ENCODE peak calls at places on chromosomes 1 and 21, in seven cellular contexts. One of them, this sample, is unnamed.

GRCh38 chr1:3066250-3066711 is 2.7 kb upstream of the PRDM16 start:
- DNase-seq in K562: no peak
- DNase-seq in SK-N-SH: peak
- DNase-seq in GM12878: no peak
- DNase-seq in H1: peak
- DNase-seq in HepG2: peak
- DNase-seq in HCT116: no peak
- DNase-seq in this sample: peak

GRCh38 chr1:224747578-224747977 is 131.5 kb downstream of the CNIH3 start:
- DNase-seq in K562: no peak
- DNase-seq in SK-N-SH: no peak
- DNase-seq in GM12878: no peak
- DNase-seq in H1: no peak
- DNase-seq in HepG2: no peak
- DNase-seq in HCT116: no peak
- DNase-seq in this sample: no peak

GRCh38 chr1:245614476-245614875 is 459.7 kb downstream of the KIF26B start:
- DNase-seq in K562: no peak
- DNase-seq in SK-N-SH: no peak
- DNase-seq in GM12878: no peak
- DNase-seq in H1: no peak
- DNase-seq in HepG2: no peak
- DNase-seq in HCT116: no peak
- DNase-seq in this sample: no peak

GRCh38 chr1:8004803-8005573 is 21.1 kb downstream of the ERRFI1 start:
- DNase-seq in K562: peak
- DNase-seq in SK-N-SH: peak
- DNase-seq in GM12878: no peak
- DNase-seq in H1: no peak
- DNase-seq in HepG2: peak
- DNase-seq in HCT116: no peak
- DNase-seq in this sample: no peak

GRCh38 chr1:231778009-231778719 is 151.6 kb downstream of the DISC1 start:
- DNase-seq in K562: no peak
- DNase-seq in SK-N-SH: no peak
- DNase-seq in GM12878: no peak
- DNase-seq in H1: no peak
- DNase-seq in HepG2: no peak
- DNase-seq in HCT116: peak
- DNase-seq in this sample: peak

GRCh38 chr1:6271554-6271953 is 10.7 kb upstream of the GPR153 start:
- DNase-seq in K562: no peak
- DNase-seq in SK-N-SH: peak
- DNase-seq in GM12878: no peak
- DNase-seq in H1: no peak
- DNase-seq in HepG2: no peak
- DNase-seq in HCT116: no peak
- DNase-seq in this sample: no peak

GRCh38 chr1:171794085-171794484 is 12.6 kb downstream of the METTL13 start:
- DNase-seq in K562: no peak
- DNase-seq in SK-N-SH: no peak
- DNase-seq in GM12878: no peak
- DNase-seq in H1: no peak
- DNase-seq in HepG2: peak
- DNase-seq in HCT116: no peak
- DNase-seq in this sample: no peak

GRCh38 chr1:23530750-23531651 is at the start of gene E2F2:
- DNase-seq in K562: peak
- DNase-seq in SK-N-SH: peak
- DNase-seq in GM12878: no peak
- DNase-seq in H1: peak
- DNase-seq in HepG2: peak
- DNase-seq in HCT116: peak
- DNase-seq in this sample: peak

GRCh38 chr1:4068076-4068475 is 168.0 kb upstream of the C1orf174 start:
- DNase-seq in K562: no peak
- DNase-seq in SK-N-SH: no peak
- DNase-seq in GM12878: no peak
- DNase-seq in H1: no peak
- DNase-seq in HepG2: no peak
- DNase-seq in HCT116: no peak
- DNase-seq in this sample: no peak

GRCh38 chr1:17724150-17724549 is 31.0 kb upstream of the ACTL8 start:
- DNase-seq in K562: no peak
- DNase-seq in SK-N-SH: no peak
- DNase-seq in GM12878: no peak
- DNase-seq in H1: no peak
- DNase-seq in HepG2: no peak
- DNase-seq in HCT116: no peak
- DNase-seq in this sample: no peak

GRCh38 chr1:72166426-72166825 is 115.9 kb downstream of the NEGR1 start:
- DNase-seq in K562: no peak
- DNase-seq in SK-N-SH: no peak
- DNase-seq in GM12878: no peak
- DNase-seq in H1: no peak
- DNase-seq in HepG2: no peak
- DNase-seq in HCT116: no peak
- DNase-seq in this sample: no peak

GRCh38 chr21:44487831-44488230 is 32.5 kb downstream of the LRRC3 start:
- DNase-seq in K562: peak
- DNase-seq in SK-N-SH: no peak
- DNase-seq in GM12878: no peak
- DNase-seq in H1: peak
- DNase-seq in HepG2: peak
- DNase-seq in HCT116: peak
- DNase-seq in this sample: no peak

GRCh38 chr1:36134805-36135339 is 9.8 kb upstream of the COL8A2 start:
- DNase-seq in K562: peak
- DNase-seq in SK-N-SH: peak
- DNase-seq in GM12878: no peak
- DNase-seq in H1: peak
- DNase-seq in HepG2: peak
- DNase-seq in HCT116: no peak
- DNase-seq in this sample: no peak

GRCh38 chr1:89540406-89540970 is 15.9 kb downstream of the LRRC8B start:
- DNase-seq in K562: peak
- DNase-seq in SK-N-SH: no peak
- DNase-seq in GM12878: no peak
- DNase-seq in H1: no peak
- DNase-seq in HepG2: no peak
- DNase-seq in HCT116: no peak
- DNase-seq in this sample: no peak

GRCh38 chr1:226104671-226105121 is 42.2 kb downstream of the H3-3A start:
- DNase-seq in K562: no peak
- DNase-seq in SK-N-SH: no peak
- DNase-seq in GM12878: no peak
- DNase-seq in H1: no peak
- DNase-seq in HepG2: no peak
- DNase-seq in HCT116: no peak
- DNase-seq in this sample: no peak
- TF ChIP-seq JUND in K562: no peak
- TF ChIP-seq JUND in SK-N-SH: no peak
- TF ChIP-seq JUND in GM12878: no peak
- TF ChIP-seq JUND in H1: no peak
- TF ChIP-seq JUND in HepG2: no peak
- TF ChIP-seq JUND in HCT116: no peak
- TF ChIP-seq JUND in this sample: no peak

GRCh38 chr21:34913786-34914185 is 135.3 kb downstream of the RUNX1 start:
- DNase-seq in K562: no peak
- DNase-seq in SK-N-SH: no peak
- DNase-seq in GM12878: no peak
- DNase-seq in H1: no peak
- DNase-seq in HepG2: no peak
- DNase-seq in HCT116: no peak
- DNase-seq in this sample: no peak

GRCh38 chr21:34919406-34919805 is 129.7 kb downstream of the RUNX1 start:
- DNase-seq in K562: no peak
- DNase-seq in SK-N-SH: no peak
- DNase-seq in GM12878: no peak
- DNase-seq in H1: no peak
- DNase-seq in HepG2: no peak
- DNase-seq in HCT116: no peak
- DNase-seq in this sample: no peak

GRCh38 chr21:34914239-34914638 is 134.9 kb downstream of the RUNX1 start:
- DNase-seq in K562: no peak
- DNase-seq in SK-N-SH: no peak
- DNase-seq in GM12878: no peak
- DNase-seq in H1: no peak
- DNase-seq in HepG2: no peak
- DNase-seq in HCT116: no peak
- DNase-seq in this sample: no peak

GRCh38 chr21:34915364-34915834 is 133.7 kb downstream of the RUNX1 start:
- DNase-seq in K562: no peak
- DNase-seq in SK-N-SH: no peak
- DNase-seq in GM12878: no peak
- DNase-seq in H1: no peak
- DNase-seq in HepG2: no peak
- DNase-seq in HCT116: no peak
- DNase-seq in this sample: no peak

DNA sequence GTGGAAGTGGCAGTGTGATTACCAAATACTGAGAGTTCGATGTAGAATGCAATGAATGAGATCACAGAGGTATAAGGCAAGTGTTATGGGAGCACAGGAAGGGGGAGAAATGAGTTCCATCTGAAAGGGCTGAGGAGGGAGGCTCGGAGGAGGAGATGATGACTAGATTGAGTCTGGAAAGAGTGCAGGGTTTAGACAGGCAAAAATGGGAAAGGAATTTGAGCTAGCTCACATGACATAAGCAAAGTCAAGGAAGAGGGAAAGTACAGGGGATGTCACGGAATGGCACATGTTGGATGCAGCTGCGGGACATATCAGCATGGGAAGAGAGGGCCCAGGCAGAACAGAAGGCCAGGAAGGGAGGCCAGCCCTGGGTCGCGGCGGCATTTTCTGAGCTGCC is 132.7 kb downstream of the RUNX1 start:
- DNase-seq in K562: no peak
- DNase-seq in SK-N-SH: no peak
- DNase-seq in GM12878: no peak
- DNase-seq in H1: no peak
- DNase-seq in HepG2: no peak
- DNase-seq in HCT116: no peak
- DNase-seq in this sample: no peak
- TF ChIP-seq JUND in K562: no peak
- TF ChIP-seq JUND in SK-N-SH: no peak
- TF ChIP-seq JUND in GM12878: no peak
- TF ChIP-seq JUND in H1: no peak
- TF ChIP-seq JUND in HepG2: no peak
- TF ChIP-seq JUND in HCT116: no peak
- TF ChIP-seq JUND in this sample: no peak

DNA sequence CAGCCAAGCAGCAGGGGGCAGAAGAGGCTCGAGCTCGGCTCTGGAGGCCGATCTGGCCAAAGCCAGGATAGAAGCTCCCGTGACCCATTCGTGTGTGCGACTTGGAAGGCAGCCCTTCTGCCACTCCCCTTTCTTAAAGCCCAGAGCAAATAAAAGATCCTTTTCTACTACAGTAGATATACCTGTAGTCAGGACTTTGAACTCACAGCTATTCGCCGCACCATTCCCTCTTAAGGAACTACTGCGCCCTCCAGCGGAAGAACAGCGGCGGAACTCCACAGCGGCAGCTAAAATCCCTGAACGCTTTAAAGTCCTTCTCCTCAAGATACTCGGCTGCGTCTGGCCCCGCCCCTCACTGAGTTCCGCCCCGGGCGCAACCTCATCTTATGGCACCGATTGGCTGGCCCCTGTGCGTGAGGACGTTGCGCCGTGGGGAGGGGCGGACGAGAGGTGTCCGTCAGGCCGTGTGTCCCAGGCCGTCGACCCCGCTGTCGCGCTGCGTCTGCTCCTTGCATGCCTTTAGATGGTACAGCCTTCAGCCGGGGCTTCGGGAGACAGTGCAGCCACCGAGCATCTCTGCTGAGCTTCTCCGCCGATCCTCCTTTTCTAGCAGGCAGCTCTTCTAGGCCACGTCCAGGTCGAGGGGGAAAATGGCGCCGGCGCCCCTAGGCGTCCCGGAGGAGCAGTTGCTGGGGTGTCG is at the start of gene LRIG2:
- DNase-seq in K562: peak
- DNase-seq in SK-N-SH: peak
- DNase-seq in GM12878: peak
- DNase-seq in H1: peak
- DNase-seq in HepG2: peak
- DNase-seq in HCT116: peak
- DNase-seq in this sample: peak
- TF ChIP-seq JUND in K562: peak
- TF ChIP-seq JUND in SK-N-SH: no peak
- TF ChIP-seq JUND in GM12878: peak
- TF ChIP-seq JUND in H1: no peak
- TF ChIP-seq JUND in HepG2: peak
- TF ChIP-seq JUND in HCT116: no peak
- TF ChIP-seq JUND in this sample: no peak

GRCh38 chr1:34286547-34286946 is 109.8 kb downstream of the C1orf94 start:
- DNase-seq in K562: no peak
- DNase-seq in SK-N-SH: no peak
- DNase-seq in GM12878: no peak
- DNase-seq in H1: no peak
- DNase-seq in HepG2: no peak
- DNase-seq in HCT116: no peak
- DNase-seq in this sample: no peak
- TF ChIP-seq JUND in K562: no peak
- TF ChIP-seq JUND in SK-N-SH: no peak
- TF ChIP-seq JUND in GM12878: no peak
- TF ChIP-seq JUND in H1: no peak
- TF ChIP-seq JUND in HepG2: no peak
- TF ChIP-seq JUND in HCT116: no peak
- TF ChIP-seq JUND in this sample: no peak

DNA sequence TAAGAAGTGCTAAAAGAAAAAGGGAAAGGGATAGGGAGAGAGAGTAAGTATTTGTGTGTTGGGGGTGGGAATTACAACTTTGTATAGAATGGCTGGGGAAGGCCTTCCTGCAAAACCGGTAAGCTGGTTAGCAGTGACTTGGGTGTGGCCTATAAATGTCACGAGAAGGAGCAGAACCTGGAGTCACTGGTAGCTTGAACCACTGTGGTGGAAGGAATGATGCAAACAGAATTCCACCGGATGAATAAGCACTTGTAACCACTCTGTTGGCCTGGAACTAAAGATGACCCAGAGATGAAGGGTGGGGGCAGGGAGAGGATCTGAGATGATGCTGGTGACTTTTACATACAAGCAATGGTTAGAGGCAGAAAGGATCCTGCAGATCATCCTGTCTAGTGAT is 8.9 kb downstream of the XKR8 start:
- DNase-seq in K562: no peak
- DNase-seq in SK-N-SH: no peak
- DNase-seq in GM12878: no peak
- DNase-seq in H1: no peak
- DNase-seq in HepG2: no peak
- DNase-seq in HCT116: peak
- DNase-seq in this sample: peak
- TF ChIP-seq JUND in K562: no peak
- TF ChIP-seq JUND in SK-N-SH: no peak
- TF ChIP-seq JUND in GM12878: no peak
- TF ChIP-seq JUND in H1: no peak
- TF ChIP-seq JUND in HepG2: no peak
- TF ChIP-seq JUND in HCT116: peak
- TF ChIP-seq JUND in this sample: no peak

GRCh38 chr1:237032029-237032428 is 10.0 kb upstream of the RYR2 start:
- DNase-seq in K562: no peak
- DNase-seq in SK-N-SH: no peak
- DNase-seq in GM12878: peak
- DNase-seq in H1: no peak
- DNase-seq in HepG2: no peak
- DNase-seq in HCT116: no peak
- DNase-seq in this sample: no peak
- TF ChIP-seq JUND in K562: no peak
- TF ChIP-seq JUND in SK-N-SH: no peak
- TF ChIP-seq JUND in GM12878: no peak
- TF ChIP-seq JUND in H1: peak
- TF ChIP-seq JUND in HepG2: no peak
- TF ChIP-seq JUND in HCT116: no peak
- TF ChIP-seq JUND in this sample: no peak